ENCODE peak calls at places on chromosomes 5 and 9, in eight cellular contexts. One of them, this sample, is unnamed.

GRCh38 chr5:5290674-5291334 is 131.7 kb upstream of the ICE1 start:
- DNase-seq in Panc1: no peak
- DNase-seq in A549: no peak
- DNase-seq in HCT116: no peak
- DNase-seq in HepG2: no peak
- DNase-seq in GM12878: no peak
- DNase-seq in SK-N-SH: no peak
- DNase-seq in K562: no peak
- DNase-seq in this sample: no peak

GRCh38 chr5:28725001-28725400 is 1686.6 kb upstream of the CDH9 start:
- DNase-seq in Panc1: no peak
- DNase-seq in HepG2: no peak
- DNase-seq in GM12878: no peak
- DNase-seq in SK-N-SH: no peak
- DNase-seq in K562: no peak
- DNase-seq in HCT116: no peak
- DNase-seq in A549: no peak
- DNase-seq in this sample: no peak

GRCh38 chr5:96292582-96293247 is 140.3 kb downstream of the PCSK1 start:
- DNase-seq in A549: no peak
- DNase-seq in Panc1: no peak
- DNase-seq in HCT116: no peak
- DNase-seq in K562: no peak
- DNase-seq in HepG2: no peak
- DNase-seq in GM12878: no peak
- DNase-seq in SK-N-SH: no peak
- DNase-seq in this sample: no peak

GRCh38 chr5:170892201-170892600 is 30.4 kb downstream of the RANBP17 start:
- DNase-seq in HCT116: no peak
- DNase-seq in K562: no peak
- DNase-seq in SK-N-SH: no peak
- DNase-seq in GM12878: no peak
- DNase-seq in HepG2: no peak
- DNase-seq in A549: no peak
- DNase-seq in Panc1: no peak
- DNase-seq in this sample: no peak

GRCh38 chr9:132006657-132007370 is 72.9 kb downstream of the MED27 start:
- DNase-seq in Panc1: no peak
- DNase-seq in HepG2: no peak
- DNase-seq in GM12878: peak; percentile 67
- DNase-seq in A549: no peak
- DNase-seq in K562: no peak
- DNase-seq in SK-N-SH: no peak
- DNase-seq in HCT116: no peak
- DNase-seq in this sample: peak; percentile 35

GRCh38 chr5:72480836-72481235 is 26.4 kb downstream of the ZNF366 start:
- DNase-seq in HepG2: no peak
- DNase-seq in A549: no peak
- DNase-seq in SK-N-SH: no peak
- DNase-seq in GM12878: no peak
- DNase-seq in HCT116: no peak
- DNase-seq in K562: no peak
- DNase-seq in Panc1: no peak
- DNase-seq in this sample: no peak

GRCh38 chr9:112006361-112007020 is 109.9 kb downstream of the UGCG start:
- DNase-seq in A549: no peak
- DNase-seq in HCT116: no peak
- DNase-seq in HepG2: no peak
- DNase-seq in K562: no peak
- DNase-seq in GM12878: no peak
- DNase-seq in SK-N-SH: no peak
- DNase-seq in Panc1: no peak
- DNase-seq in this sample: no peak

GRCh38 chr9:78906356-78906755 is 609.4 kb downstream of the PSAT1 start:
- DNase-seq in GM12878: no peak
- DNase-seq in Panc1: no peak
- DNase-seq in K562: no peak
- DNase-seq in SK-N-SH: no peak
- DNase-seq in HCT116: no peak
- DNase-seq in HepG2: no peak
- DNase-seq in A549: no peak
- DNase-seq in this sample: no peak

GRCh38 chr5:178232124-178232919 is at the start of gene PHYKPL:
- DNase-seq in GM12878: no peak
- DNase-seq in HCT116: peak; percentile 44
- DNase-seq in A549: peak; percentile 64
- DNase-seq in K562: peak; percentile 80
- DNase-seq in Panc1: no peak
- DNase-seq in HepG2: peak; percentile 36
- DNase-seq in SK-N-SH: peak; percentile 91
- DNase-seq in this sample: peak; percentile 85

GRCh38 chr5:151740336-151740942 is 18.0 kb downstream of the ATOX1 start:
- DNase-seq in SK-N-SH: peak; percentile 70
- DNase-seq in A549: peak; percentile 83
- DNase-seq in GM12878: no peak
- DNase-seq in HepG2: peak; percentile 30
- DNase-seq in K562: peak; percentile 77
- DNase-seq in HCT116: no peak
- DNase-seq in Panc1: peak; percentile 54
- DNase-seq in this sample: peak; percentile 89

GRCh38 chr5:176596689-176597416 is 13.1 kb downstream of the GPRIN1 start:
- DNase-seq in HepG2: no peak
- DNase-seq in A549: no peak
- DNase-seq in GM12878: no peak
- DNase-seq in Panc1: no peak
- DNase-seq in SK-N-SH: no peak
- DNase-seq in K562: no peak
- DNase-seq in HCT116: no peak
- DNase-seq in this sample: peak; percentile 83

GRCh38 chr5:96432245-96433065 is 593 bp downstream of the PCSK1 start:
- DNase-seq in HCT116: no peak
- DNase-seq in GM12878: no peak
- DNase-seq in HepG2: no peak
- DNase-seq in K562: no peak
- DNase-seq in Panc1: no peak
- DNase-seq in SK-N-SH: peak; percentile 39
- DNase-seq in A549: no peak
- DNase-seq in this sample: peak; percentile 80

GRCh38 chr9:72149231-72149975 is at the start of gene GDA:
- DNase-seq in SK-N-SH: no peak
- DNase-seq in HCT116: peak; percentile 68
- DNase-seq in HepG2: no peak
- DNase-seq in K562: no peak
- DNase-seq in GM12878: no peak
- DNase-seq in A549: peak; percentile 40
- DNase-seq in Panc1: no peak
- DNase-seq in this sample: peak; percentile 82

GRCh38 chr9:132731230-132731629 is 61.0 kb downstream of the GTF3C4 start:
- DNase-seq in SK-N-SH: no peak
- DNase-seq in Panc1: no peak
- DNase-seq in K562: no peak
- DNase-seq in A549: no peak
- DNase-seq in HepG2: no peak
- DNase-seq in GM12878: no peak
- DNase-seq in HCT116: no peak
- DNase-seq in this sample: no peak

GRCh38 chr5:157509587-157509986 is 49.6 kb downstream of the NIPAL4 start:
- DNase-seq in GM12878: no peak
- DNase-seq in SK-N-SH: no peak
- DNase-seq in HCT116: no peak
- DNase-seq in HepG2: no peak
- DNase-seq in Panc1: no peak
- DNase-seq in A549: no peak
- DNase-seq in K562: no peak
- DNase-seq in this sample: no peak

GRCh38 chr5:2093859-2094615 is 211.3 kb upstream of the IRX4 start:
- DNase-seq in SK-N-SH: no peak
- DNase-seq in K562: no peak
- DNase-seq in Panc1: peak; percentile 8
- DNase-seq in GM12878: no peak
- DNase-seq in HCT116: no peak
- DNase-seq in A549: no peak
- DNase-seq in HepG2: no peak
- DNase-seq in this sample: no peak

GRCh38 chr9:114616684-114617520 is 5.8 kb downstream of the TMEM268 start:
- DNase-seq in SK-N-SH: no peak
- DNase-seq in HCT116: no peak
- DNase-seq in HepG2: no peak
- DNase-seq in A549: no peak
- DNase-seq in K562: peak; percentile 76
- DNase-seq in Panc1: no peak
- DNase-seq in GM12878: peak; percentile 72
- DNase-seq in this sample: no peak

GRCh38 chr5:146233441-146233840 is 30.0 kb downstream of the RBM27 start:
- DNase-seq in Panc1: no peak
- DNase-seq in SK-N-SH: no peak
- DNase-seq in A549: no peak
- DNase-seq in HCT116: no peak
- DNase-seq in HepG2: no peak
- DNase-seq in K562: no peak
- DNase-seq in GM12878: no peak
- DNase-seq in this sample: no peak

GRCh38 chr5:84344788-84345187 is 39.9 kb downstream of the EDIL3 start:
- DNase-seq in HCT116: no peak
- DNase-seq in K562: no peak
- DNase-seq in GM12878: no peak
- DNase-seq in HepG2: no peak
- DNase-seq in Panc1: no peak
- DNase-seq in SK-N-SH: no peak
- DNase-seq in A549: no peak
- DNase-seq in this sample: no peak

GRCh38 chr5:141778211-141778610 is 96.2 kb upstream of the ARAP3 start:
- DNase-seq in HCT116: no peak
- DNase-seq in K562: no peak
- DNase-seq in GM12878: no peak
- DNase-seq in A549: no peak
- DNase-seq in HepG2: no peak
- DNase-seq in Panc1: no peak
- DNase-seq in SK-N-SH: no peak
- DNase-seq in this sample: peak; percentile 36

GRCh38 chr5:957730-958485 is 50.7 kb upstream of the NKD2 start:
- DNase-seq in K562: no peak
- DNase-seq in Panc1: no peak
- DNase-seq in GM12878: no peak
- DNase-seq in HepG2: no peak
- DNase-seq in HCT116: no peak
- DNase-seq in SK-N-SH: peak; percentile 41
- DNase-seq in A549: no peak
- DNase-seq in this sample: no peak

GRCh38 chr9:35712762-35713400 is 19.1 kb downstream of the TLN1 start:
- DNase-seq in A549: no peak
- DNase-seq in GM12878: no peak
- DNase-seq in HepG2: no peak
- DNase-seq in Panc1: no peak
- DNase-seq in HCT116: no peak
- DNase-seq in K562: no peak
- DNase-seq in SK-N-SH: no peak
- DNase-seq in this sample: peak; percentile 28

GRCh38 chr5:51652980-51653379 is 269.7 kb downstream of the ISL1 start:
- DNase-seq in SK-N-SH: no peak
- DNase-seq in HepG2: no peak
- DNase-seq in HCT116: no peak
- DNase-seq in A549: no peak
- DNase-seq in Panc1: no peak
- DNase-seq in GM12878: no peak
- DNase-seq in K562: no peak
- DNase-seq in this sample: no peak

DNA sequence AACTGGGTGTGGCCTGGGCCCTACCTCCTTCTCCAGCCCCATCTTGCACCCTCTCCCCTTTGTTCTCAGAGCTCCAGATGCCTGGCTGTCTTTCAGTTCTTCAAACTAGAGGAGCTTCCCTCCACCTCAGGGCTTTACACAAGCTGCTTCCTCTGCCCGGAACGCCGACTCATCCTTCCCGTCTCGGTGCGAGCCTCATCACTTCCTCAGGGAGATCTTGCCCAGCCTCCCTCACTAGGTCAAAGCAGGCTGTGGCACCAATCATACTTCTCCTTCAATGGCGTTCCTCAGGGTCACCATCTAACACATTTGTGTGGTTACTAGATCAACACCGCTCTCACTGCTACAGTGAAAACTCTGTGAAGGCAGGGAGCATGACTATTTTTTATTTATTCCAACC is 56.2 kb upstream of the ZSWIM6 start:
- DNase-seq in A549: no peak
- DNase-seq in SK-N-SH: no peak
- DNase-seq in GM12878: no peak
- DNase-seq in Panc1: no peak
- DNase-seq in HepG2: no peak
- DNase-seq in K562: no peak
- DNase-seq in HCT116: no peak
- DNase-seq in this sample: no peak
- H3K27ac ChIP-seq in A549: peak overlapping the region; percentile 54
- H3K27ac ChIP-seq in SK-N-SH: peak overlapping the region; percentile 45
- H3K27ac ChIP-seq in GM12878: no peak overlapping the region
- H3K27ac ChIP-seq in Panc1: no peak overlapping the region
- H3K27ac ChIP-seq in HepG2: no peak overlapping the region
- H3K27ac ChIP-seq in K562: no peak overlapping the region
- H3K27ac ChIP-seq in HCT116: no peak overlapping the region
- H3K27ac ChIP-seq in this sample: no peak overlapping the region

GRCh38 chr9:21974542-21975409 is 19.4 kb downstream of the CDKN2A start:
- DNase-seq in A549: no peak
- DNase-seq in GM12878: no peak
- DNase-seq in Panc1: no peak
- DNase-seq in HepG2: no peak
- DNase-seq in SK-N-SH: peak; percentile 79
- DNase-seq in HCT116: peak; percentile 29
- DNase-seq in K562: no peak
- DNase-seq in this sample: peak; percentile 93
- H3K4me1 ChIP-seq in A549: no peaks in the 10 kb centered on the region
- H3K4me1 ChIP-seq in GM12878: no peaks in the 10 kb centered on the region
- H3K4me1 ChIP-seq in Panc1: no peaks in the 10 kb centered on the region
- H3K4me1 ChIP-seq in HepG2: peaks cover 6% of the 10 kb centered on the region
- H3K4me1 ChIP-seq in SK-N-SH: peaks cover 4% of the 10 kb centered on the region
- H3K4me1 ChIP-seq in HCT116: peaks cover 11% of the 10 kb centered on the region
- H3K4me1 ChIP-seq in K562: no peaks in the 10 kb centered on the region
- H3K4me1 ChIP-seq in this sample: peaks cover 23% of the 10 kb centered on the region

GRCh38 chr5:153523831-153524230 is 33.4 kb downstream of the GRIA1 start:
- DNase-seq in A549: no peak
- DNase-seq in HCT116: no peak
- DNase-seq in SK-N-SH: no peak
- DNase-seq in K562: no peak
- DNase-seq in HepG2: no peak
- DNase-seq in Panc1: no peak
- DNase-seq in GM12878: no peak
- DNase-seq in this sample: no peak
- TF ChIP-seq REST in A549: no peak
- TF ChIP-seq REST in HCT116: no peak
- TF ChIP-seq REST in SK-N-SH: no peak
- TF ChIP-seq REST in K562: no peak
- TF ChIP-seq REST in HepG2: no peak
- TF ChIP-seq REST in Panc1: no peak
- TF ChIP-seq REST in GM12878: no peak
- TF ChIP-seq REST in this sample: no peak

DNA sequence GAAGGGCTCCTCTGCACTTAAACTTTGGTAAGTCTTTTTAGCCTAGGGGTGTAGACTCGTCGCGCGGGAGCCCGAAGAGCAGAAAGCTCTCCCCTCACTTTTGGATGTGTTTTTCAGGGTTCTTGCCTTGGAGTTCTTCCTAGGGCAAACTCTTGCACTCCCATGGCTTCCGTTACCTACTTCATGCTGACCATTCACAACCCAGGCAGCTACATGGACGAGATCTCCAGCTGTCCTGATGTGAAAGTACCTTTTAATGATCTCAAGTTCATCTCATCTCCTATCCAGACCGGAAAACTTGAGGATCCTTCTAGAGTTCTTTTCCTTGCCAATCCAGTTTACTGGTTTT is 513 bp upstream of the ZBTB26 start:
- DNase-seq in K562: no peak
- DNase-seq in HepG2: no peak
- DNase-seq in GM12878: no peak
- DNase-seq in HCT116: no peak
- DNase-seq in Panc1: no peak
- DNase-seq in SK-N-SH: no peak
- DNase-seq in A549: peak; percentile 26
- DNase-seq in this sample: no peak
- H3K27ac ChIP-seq in K562: peak overlapping the region; percentile 75
- H3K27ac ChIP-seq in HepG2: peak overlapping the region; percentile 87
- H3K27ac ChIP-seq in GM12878: peak overlapping the region; percentile 56
- H3K27ac ChIP-seq in HCT116: peak overlapping the region; percentile 74
- H3K27ac ChIP-seq in Panc1: peak overlapping the region; percentile 95
- H3K27ac ChIP-seq in SK-N-SH: peak overlapping the region; percentile 77
- H3K27ac ChIP-seq in A549: peak overlapping the region; percentile 88
- H3K27ac ChIP-seq in this sample: peak overlapping the region; percentile 84

This sample was measured in GM23338.